ENCODE peak calls at places on chromosomes 2 and 18, in nine cellular contexts. One of them, this sample, is unnamed.

GRCh38 chr18:22703883-22704626 is 229.1 kb upstream of the RBBP8 start:
- DNase-seq in A549: peak
- DNase-seq in stimulated activated CD8-positive, alpha-beta memory T cell treated with anti-CD3 and anti-CD28 coated beads, Interleukin-7, amount 100 ng/mL, for 1 hour: no peak
- DNase-seq in left cardiac atrium: no peak
- DNase-seq in left ventricle myocardium superior: no peak
- DNase-seq in Ammon's horn: peak
- DNase-seq in kidney tubule cell: peak
- DNase-seq in foreskin fibroblast: no peak
- DNase-seq in SHP77: peak
- DNase-seq in this sample: no peak

GRCh38 chr2:170862503-170862902 is 45.8 kb downstream of the GAD1 start:
- DNase-seq in Ammon's horn: no peak
- DNase-seq in SHP77: no peak
- DNase-seq in left ventricle myocardium superior: no peak
- DNase-seq in kidney tubule cell: no peak
- DNase-seq in foreskin fibroblast: no peak
- DNase-seq in left cardiac atrium: no peak
- DNase-seq in stimulated activated CD8-positive, alpha-beta memory T cell treated with anti-CD3 and anti-CD28 coated beads, Interleukin-7, amount 100 ng/mL, for 1 hour: no peak
- DNase-seq in A549: no peak
- DNase-seq in this sample: no peak

GRCh38 chr18:49241852-49242251 is 218.6 kb downstream of the DYM start:
- DNase-seq in foreskin fibroblast: peak
- DNase-seq in A549: no peak
- DNase-seq in SHP77: no peak
- DNase-seq in left ventricle myocardium superior: no peak
- DNase-seq in Ammon's horn: no peak
- DNase-seq in left cardiac atrium: no peak
- DNase-seq in kidney tubule cell: peak
- DNase-seq in stimulated activated CD8-positive, alpha-beta memory T cell treated with anti-CD3 and anti-CD28 coated beads, Interleukin-7, amount 100 ng/mL, for 1 hour: no peak
- DNase-seq in this sample: no peak

GRCh38 chr2:179106342-179107178 is 56.6 kb upstream of the CCDC141 start:
- DNase-seq in left ventricle myocardium superior: no peak
- DNase-seq in kidney tubule cell: peak
- DNase-seq in Ammon's horn: peak
- DNase-seq in left cardiac atrium: peak
- DNase-seq in SHP77: peak
- DNase-seq in foreskin fibroblast: peak
- DNase-seq in A549: peak
- DNase-seq in stimulated activated CD8-positive, alpha-beta memory T cell treated with anti-CD3 and anti-CD28 coated beads, Interleukin-7, amount 100 ng/mL, for 1 hour: no peak
- DNase-seq in this sample: peak

GRCh38 chr18:70421471-70421870 is 132.6 kb downstream of the SOCS6 start:
- DNase-seq in left cardiac atrium: no peak
- DNase-seq in A549: no peak
- DNase-seq in kidney tubule cell: peak
- DNase-seq in Ammon's horn: no peak
- DNase-seq in foreskin fibroblast: no peak
- DNase-seq in left ventricle myocardium superior: no peak
- DNase-seq in stimulated activated CD8-positive, alpha-beta memory T cell treated with anti-CD3 and anti-CD28 coated beads, Interleukin-7, amount 100 ng/mL, for 1 hour: no peak
- DNase-seq in SHP77: no peak
- DNase-seq in this sample: no peak

GRCh38 chr2:122077771-122078170 is 322.3 kb downstream of the TSN start:
- DNase-seq in left ventricle myocardium superior: no peak
- DNase-seq in SHP77: no peak
- DNase-seq in kidney tubule cell: no peak
- DNase-seq in stimulated activated CD8-positive, alpha-beta memory T cell treated with anti-CD3 and anti-CD28 coated beads, Interleukin-7, amount 100 ng/mL, for 1 hour: no peak
- DNase-seq in foreskin fibroblast: no peak
- DNase-seq in A549: no peak
- DNase-seq in left cardiac atrium: no peak
- DNase-seq in Ammon's horn: no peak
- DNase-seq in this sample: no peak

GRCh38 chr2:150075831-150076230 is 411.6 kb downstream of the RND3 start:
- DNase-seq in foreskin fibroblast: peak
- DNase-seq in stimulated activated CD8-positive, alpha-beta memory T cell treated with anti-CD3 and anti-CD28 coated beads, Interleukin-7, amount 100 ng/mL, for 1 hour: no peak
- DNase-seq in left cardiac atrium: no peak
- DNase-seq in SHP77: no peak
- DNase-seq in kidney tubule cell: peak
- DNase-seq in A549: no peak
- DNase-seq in left ventricle myocardium superior: no peak
- DNase-seq in Ammon's horn: no peak
- DNase-seq in this sample: no peak

GRCh38 chr2:237731663-237732062 is 66.9 kb upstream of the RBM44 start:
- DNase-seq in A549: peak
- DNase-seq in kidney tubule cell: peak
- DNase-seq in stimulated activated CD8-positive, alpha-beta memory T cell treated with anti-CD3 and anti-CD28 coated beads, Interleukin-7, amount 100 ng/mL, for 1 hour: no peak
- DNase-seq in SHP77: peak
- DNase-seq in Ammon's horn: no peak
- DNase-seq in left cardiac atrium: no peak
- DNase-seq in left ventricle myocardium superior: no peak
- DNase-seq in foreskin fibroblast: peak
- DNase-seq in this sample: no peak

GRCh38 chr2:112075490-112076260 is 20.6 kb downstream of the TMEM87B start:
- DNase-seq in foreskin fibroblast: no peak
- DNase-seq in SHP77: no peak
- DNase-seq in left cardiac atrium: peak
- DNase-seq in stimulated activated CD8-positive, alpha-beta memory T cell treated with anti-CD3 and anti-CD28 coated beads, Interleukin-7, amount 100 ng/mL, for 1 hour: no peak
- DNase-seq in kidney tubule cell: peak
- DNase-seq in A549: no peak
- DNase-seq in left ventricle myocardium superior: no peak
- DNase-seq in Ammon's horn: no peak
- DNase-seq in this sample: no peak

GRCh38 chr2:156625360-156625995 is 189.3 kb downstream of the GPD2 start:
- DNase-seq in left ventricle myocardium superior: peak
- DNase-seq in kidney tubule cell: no peak
- DNase-seq in foreskin fibroblast: no peak
- DNase-seq in Ammon's horn: no peak
- DNase-seq in stimulated activated CD8-positive, alpha-beta memory T cell treated with anti-CD3 and anti-CD28 coated beads, Interleukin-7, amount 100 ng/mL, for 1 hour: no peak
- DNase-seq in left cardiac atrium: no peak
- DNase-seq in A549: no peak
- DNase-seq in SHP77: no peak
- DNase-seq in this sample: no peak

GRCh38 chr2:111221701-111222100 is 101.0 kb downstream of the BCL2L11 start:
- DNase-seq in foreskin fibroblast: no peak
- DNase-seq in kidney tubule cell: peak
- DNase-seq in left cardiac atrium: no peak
- DNase-seq in A549: no peak
- DNase-seq in Ammon's horn: peak
- DNase-seq in SHP77: no peak
- DNase-seq in left ventricle myocardium superior: no peak
- DNase-seq in stimulated activated CD8-positive, alpha-beta memory T cell treated with anti-CD3 and anti-CD28 coated beads, Interleukin-7, amount 100 ng/mL, for 1 hour: no peak
- DNase-seq in this sample: no peak

GRCh38 chr2:158539176-158539895 is 82.6 kb downstream of the PKP4 start:
- DNase-seq in left ventricle myocardium superior: no peak
- DNase-seq in SHP77: peak
- DNase-seq in Ammon's horn: no peak
- DNase-seq in stimulated activated CD8-positive, alpha-beta memory T cell treated with anti-CD3 and anti-CD28 coated beads, Interleukin-7, amount 100 ng/mL, for 1 hour: no peak
- DNase-seq in A549: no peak
- DNase-seq in kidney tubule cell: peak
- DNase-seq in left cardiac atrium: no peak
- DNase-seq in foreskin fibroblast: peak
- DNase-seq in this sample: peak

GRCh38 chr2:215773728-215774127 is 239.6 kb downstream of the MREG start:
- DNase-seq in SHP77: no peak
- DNase-seq in kidney tubule cell: peak
- DNase-seq in A549: no peak
- DNase-seq in stimulated activated CD8-positive, alpha-beta memory T cell treated with anti-CD3 and anti-CD28 coated beads, Interleukin-7, amount 100 ng/mL, for 1 hour: no peak
- DNase-seq in left ventricle myocardium superior: no peak
- DNase-seq in Ammon's horn: no peak
- DNase-seq in foreskin fibroblast: peak
- DNase-seq in left cardiac atrium: peak
- DNase-seq in this sample: no peak

GRCh38 chr2:186534406-186534805 is 48.3 kb downstream of the ZC3H15 start:
- DNase-seq in SHP77: no peak
- DNase-seq in Ammon's horn: no peak
- DNase-seq in A549: no peak
- DNase-seq in left cardiac atrium: no peak
- DNase-seq in left ventricle myocardium superior: no peak
- DNase-seq in kidney tubule cell: no peak
- DNase-seq in stimulated activated CD8-positive, alpha-beta memory T cell treated with anti-CD3 and anti-CD28 coated beads, Interleukin-7, amount 100 ng/mL, for 1 hour: no peak
- DNase-seq in foreskin fibroblast: no peak
- DNase-seq in this sample: no peak

GRCh38 chr2:161208527-161209139 is 48.4 kb downstream of the TANK start:
- DNase-seq in stimulated activated CD8-positive, alpha-beta memory T cell treated with anti-CD3 and anti-CD28 coated beads, Interleukin-7, amount 100 ng/mL, for 1 hour: no peak
- DNase-seq in A549: peak
- DNase-seq in Ammon's horn: no peak
- DNase-seq in SHP77: no peak
- DNase-seq in foreskin fibroblast: peak
- DNase-seq in left cardiac atrium: no peak
- DNase-seq in kidney tubule cell: peak
- DNase-seq in left ventricle myocardium superior: no peak
- DNase-seq in this sample: no peak

GRCh38 chr2:70887550-70888229 is 48.0 kb upstream of the ATP6V1B1 start:
- DNase-seq in kidney tubule cell: no peak
- DNase-seq in A549: peak
- DNase-seq in left cardiac atrium: peak
- DNase-seq in SHP77: no peak
- DNase-seq in foreskin fibroblast: no peak
- DNase-seq in stimulated activated CD8-positive, alpha-beta memory T cell treated with anti-CD3 and anti-CD28 coated beads, Interleukin-7, amount 100 ng/mL, for 1 hour: no peak
- DNase-seq in left ventricle myocardium superior: peak
- DNase-seq in Ammon's horn: no peak
- DNase-seq in this sample: peak

GRCh38 chr2:69597105-69597504 is 46.4 kb downstream of the AAK1 start:
- DNase-seq in kidney tubule cell: no peak
- DNase-seq in Ammon's horn: no peak
- DNase-seq in left ventricle myocardium superior: no peak
- DNase-seq in foreskin fibroblast: no peak
- DNase-seq in stimulated activated CD8-positive, alpha-beta memory T cell treated with anti-CD3 and anti-CD28 coated beads, Interleukin-7, amount 100 ng/mL, for 1 hour: no peak
- DNase-seq in SHP77: no peak
- DNase-seq in left cardiac atrium: no peak
- DNase-seq in A549: no peak
- DNase-seq in this sample: no peak

GRCh38 chr2:152573168-152573567 is 144.1 kb downstream of the PRPF40A start:
- DNase-seq in stimulated activated CD8-positive, alpha-beta memory T cell treated with anti-CD3 and anti-CD28 coated beads, Interleukin-7, amount 100 ng/mL, for 1 hour: no peak
- DNase-seq in left cardiac atrium: no peak
- DNase-seq in Ammon's horn: peak
- DNase-seq in kidney tubule cell: peak
- DNase-seq in foreskin fibroblast: peak
- DNase-seq in A549: peak
- DNase-seq in SHP77: no peak
- DNase-seq in left ventricle myocardium superior: no peak
- DNase-seq in this sample: no peak

GRCh38 chr2:198991431-198991830 is 466.3 kb downstream of the SATB2 start:
- DNase-seq in left cardiac atrium: no peak
- DNase-seq in kidney tubule cell: no peak
- DNase-seq in Ammon's horn: no peak
- DNase-seq in stimulated activated CD8-positive, alpha-beta memory T cell treated with anti-CD3 and anti-CD28 coated beads, Interleukin-7, amount 100 ng/mL, for 1 hour: no peak
- DNase-seq in SHP77: no peak
- DNase-seq in left ventricle myocardium superior: no peak
- DNase-seq in foreskin fibroblast: no peak
- DNase-seq in A549: no peak
- DNase-seq in this sample: no peak

GRCh38 chr2:200308421-200309295 is 2.2 kb downstream of the SPATS2L start:
- DNase-seq in kidney tubule cell: peak
- DNase-seq in SHP77: no peak
- DNase-seq in A549: no peak
- DNase-seq in left cardiac atrium: no peak
- DNase-seq in stimulated activated CD8-positive, alpha-beta memory T cell treated with anti-CD3 and anti-CD28 coated beads, Interleukin-7, amount 100 ng/mL, for 1 hour: no peak
- DNase-seq in foreskin fibroblast: no peak
- DNase-seq in Ammon's horn: peak
- DNase-seq in left ventricle myocardium superior: no peak
- DNase-seq in this sample: no peak

GRCh38 chr18:500230-500555 is 308 bp downstream of the COLEC12 start:
- DNase-seq in foreskin fibroblast: no peak
- DNase-seq in kidney tubule cell: no peak
- DNase-seq in stimulated activated CD8-positive, alpha-beta memory T cell treated with anti-CD3 and anti-CD28 coated beads, Interleukin-7, amount 100 ng/mL, for 1 hour: no peak
- DNase-seq in left cardiac atrium: no peak
- DNase-seq in SHP77: no peak
- DNase-seq in Ammon's horn: no peak
- DNase-seq in A549: no peak
- DNase-seq in left ventricle myocardium superior: peak
- DNase-seq in this sample: no peak

GRCh38 chr2:146931109-146931508 is 913.7 kb upstream of the ACVR2A start:
- DNase-seq in left cardiac atrium: no peak
- DNase-seq in Ammon's horn: no peak
- DNase-seq in A549: no peak
- DNase-seq in stimulated activated CD8-positive, alpha-beta memory T cell treated with anti-CD3 and anti-CD28 coated beads, Interleukin-7, amount 100 ng/mL, for 1 hour: no peak
- DNase-seq in kidney tubule cell: no peak
- DNase-seq in left ventricle myocardium superior: no peak
- DNase-seq in SHP77: no peak
- DNase-seq in foreskin fibroblast: no peak
- DNase-seq in this sample: no peak

GRCh38 chr2:160125828-160126227 is 63.4 kb upstream of the PLA2R1 start:
- DNase-seq in left ventricle myocardium superior: no peak
- DNase-seq in A549: no peak
- DNase-seq in stimulated activated CD8-positive, alpha-beta memory T cell treated with anti-CD3 and anti-CD28 coated beads, Interleukin-7, amount 100 ng/mL, for 1 hour: no peak
- DNase-seq in left cardiac atrium: no peak
- DNase-seq in kidney tubule cell: no peak
- DNase-seq in Ammon's horn: no peak
- DNase-seq in SHP77: no peak
- DNase-seq in foreskin fibroblast: no peak
- DNase-seq in this sample: no peak

GRCh38 chr18:23135679-23136325 is 517 bp downstream of the CABLES1 start:
- DNase-seq in stimulated activated CD8-positive, alpha-beta memory T cell treated with anti-CD3 and anti-CD28 coated beads, Interleukin-7, amount 100 ng/mL, for 1 hour: no peak
- DNase-seq in left ventricle myocardium superior: peak
- DNase-seq in foreskin fibroblast: peak
- DNase-seq in kidney tubule cell: peak
- DNase-seq in Ammon's horn: no peak
- DNase-seq in A549: no peak
- DNase-seq in SHP77: peak
- DNase-seq in left cardiac atrium: peak
- DNase-seq in this sample: peak

GRCh38 chr2:202375006-202375610 is 1.0 kb upstream of the BMPR2 start:
- DNase-seq in SHP77: peak
- DNase-seq in Ammon's horn: peak
- DNase-seq in left cardiac atrium: peak
- DNase-seq in kidney tubule cell: peak
- DNase-seq in stimulated activated CD8-positive, alpha-beta memory T cell treated with anti-CD3 and anti-CD28 coated beads, Interleukin-7, amount 100 ng/mL, for 1 hour: no peak
- DNase-seq in left ventricle myocardium superior: peak
- DNase-seq in A549: no peak
- DNase-seq in foreskin fibroblast: peak
- DNase-seq in this sample: no peak

GRCh38 chr2:44972771-44973535 is 31.5 kb downstream of the SIX3 start:
- DNase-seq in left cardiac atrium: no peak
- DNase-seq in left ventricle myocardium superior: no peak
- DNase-seq in kidney tubule cell: no peak
- DNase-seq in Ammon's horn: no peak
- DNase-seq in foreskin fibroblast: no peak
- DNase-seq in SHP77: peak
- DNase-seq in stimulated activated CD8-positive, alpha-beta memory T cell treated with anti-CD3 and anti-CD28 coated beads, Interleukin-7, amount 100 ng/mL, for 1 hour: no peak
- DNase-seq in A549: no peak
- DNase-seq in this sample: no peak

GRCh38 chr2:23636412-23636811 is 251.4 kb downstream of the KLHL29 start:
- DNase-seq in left cardiac atrium: peak
- DNase-seq in Ammon's horn: no peak
- DNase-seq in foreskin fibroblast: no peak
- DNase-seq in kidney tubule cell: no peak
- DNase-seq in A549: peak
- DNase-seq in left ventricle myocardium superior: peak
- DNase-seq in SHP77: no peak
- DNase-seq in stimulated activated CD8-positive, alpha-beta memory T cell treated with anti-CD3 and anti-CD28 coated beads, Interleukin-7, amount 100 ng/mL, for 1 hour: no peak
- DNase-seq in this sample: no peak

GRCh38 chr2:29053223-29053622 is 21.1 kb downstream of the PCARE start:
- DNase-seq in A549: no peak
- DNase-seq in foreskin fibroblast: no peak
- DNase-seq in SHP77: no peak
- DNase-seq in stimulated activated CD8-positive, alpha-beta memory T cell treated with anti-CD3 and anti-CD28 coated beads, Interleukin-7, amount 100 ng/mL, for 1 hour: no peak
- DNase-seq in left ventricle myocardium superior: no peak
- DNase-seq in kidney tubule cell: peak
- DNase-seq in Ammon's horn: no peak
- DNase-seq in left cardiac atrium: no peak
- DNase-seq in this sample: no peak

GRCh38 chr18:45752681-45753080 is 28.7 kb downstream of the SLC14A1 start:
- DNase-seq in foreskin fibroblast: no peak
- DNase-seq in left ventricle myocardium superior: no peak
- DNase-seq in A549: no peak
- DNase-seq in Ammon's horn: no peak
- DNase-seq in kidney tubule cell: no peak
- DNase-seq in stimulated activated CD8-positive, alpha-beta memory T cell treated with anti-CD3 and anti-CD28 coated beads, Interleukin-7, amount 100 ng/mL, for 1 hour: no peak
- DNase-seq in left cardiac atrium: no peak
- DNase-seq in SHP77: no peak
- DNase-seq in this sample: no peak

GRCh38 chr18:57051586-57052044 is 95.3 kb upstream of the BOD1L2 start:
- DNase-seq in left cardiac atrium: no peak
- DNase-seq in kidney tubule cell: no peak
- DNase-seq in A549: no peak
- DNase-seq in SHP77: no peak
- DNase-seq in stimulated activated CD8-positive, alpha-beta memory T cell treated with anti-CD3 and anti-CD28 coated beads, Interleukin-7, amount 100 ng/mL, for 1 hour: no peak
- DNase-seq in foreskin fibroblast: no peak
- DNase-seq in left ventricle myocardium superior: no peak
- DNase-seq in Ammon's horn: no peak
- DNase-seq in this sample: peak

GRCh38 chr2:124308319-124309062 is 283.4 kb downstream of the CNTNAP5 start:
- DNase-seq in Ammon's horn: no peak
- DNase-seq in left ventricle myocardium superior: no peak
- DNase-seq in kidney tubule cell: no peak
- DNase-seq in foreskin fibroblast: no peak
- DNase-seq in A549: no peak
- DNase-seq in SHP77: no peak
- DNase-seq in stimulated activated CD8-positive, alpha-beta memory T cell treated with anti-CD3 and anti-CD28 coated beads, Interleukin-7, amount 100 ng/mL, for 1 hour: no peak
- DNase-seq in left cardiac atrium: no peak
- DNase-seq in this sample: no peak